ENCODE peak calls at places on chromosomes 2 and 18, in eight cellular contexts. R is stimulated activated CD8-positive, alpha-beta memory T cell treated with anti-CD3 and anti-CD28 coated beads, Interleukin-7, amount 100 ng/mL, for 48 hours; M is H54; V is iPS-NIHi11; D is ELR; G is AG08395; E is Daoy; I is activated CD8-positive, alpha-beta T cell treated with anti-CD3 and anti-CD28 coated beads for 36 hours. Q is an unnamed sample.

GRCh38 chr18:45014047-45014501 is 333.4 kb downstream of the SETBP1 start:
- DNase-seq in R (no peak), M (peak; percentile 7), V (peak; percentile 60), D (peak; percentile 52), G (peak; percentile 85), E (peak; percentile 81), I (no peak), Q (no peak)

GRCh38 chr2:159124931-159125467 is 156.6 kb downstream of the TANC1 start:
- DNase-seq in R (no peak), M (no peak), V (no peak), D (no peak), G (no peak), E (peak; percentile 28), I (no peak), Q (no peak)

GRCh38 chr2:172554352-172555271 is 1.3 kb upstream of the PDK1 start:
- DNase-seq in R (no peak), M (no peak), V (no peak), D (peak; percentile 25), G (no peak), E (peak; percentile 13), I (peak; percentile 39), Q (no peak)

GRCh38 chr2:43110442-43110871 is 115.9 kb downstream of the ZFP36L2 start:
- DNase-seq in R (no peak), M (no peak), V (no peak), D (peak; percentile 54), G (peak; percentile 81), E (peak; percentile 68), I (no peak), Q (no peak)

GRCh38 chr2:26606847-26607190 is 34.3 kb downstream of the CIB4 start:
- DNase-seq in R (no peak), M (no peak), V (peak; percentile 48), D (no peak), G (no peak), E (no peak), I (no peak), Q (no peak)

GRCh38 chr2:172859821-172860707 is 124.4 kb downstream of the RAPGEF4 start:
- DNase-seq in R (no peak), M (no peak), V (no peak), D (no peak), G (no peak), E (no peak), I (no peak), Q (no peak)

GRCh38 chr2:8457620-8458255 is 224.1 kb upstream of the ID2 start:
- DNase-seq in R (no peak), M (no peak), V (peak; percentile 41), D (no peak), G (no peak), E (no peak), I (peak; percentile 47), Q (no peak)

GRCh38 chr2:174606336-174606735 is 8.7 kb upstream of the WIPF1 start:
- DNase-seq in R (no peak), M (peak; percentile 13), V (no peak), D (peak; percentile 81), G (peak; percentile 85), E (peak; percentile 79), I (peak; percentile 73), Q (no peak)

GRCh38 chr2:63661076-63661475 is 72.3 kb downstream of the MDH1 start:
- DNase-seq in R (no peak), M (no peak), V (no peak), D (peak; percentile 90), G (peak; percentile 73), E (peak; percentile 31), I (no peak), Q (no peak)

GRCh38 chr2:172179045-172179742 is 76.5 kb upstream of the DLX2 start:
- DNase-seq in R (peak; percentile 21), M (peak; percentile 53), V (no peak), D (peak; percentile 87), G (peak; percentile 37), E (peak; percentile 89), I (peak; percentile 48), Q (no peak)

GRCh38 chr2:237500681-237501424 is 13.8 kb downstream of the MLPH start:
- DNase-seq in R (no peak), M (peak; percentile 94), V (no peak), D (peak; percentile 100), G (peak; percentile 96), E (peak; percentile 99), I (no peak), Q (no peak)

GRCh38 chr2:69767034-69767433 is 25.1 kb downstream of the ANXA4 start:
- DNase-seq in R (no peak), M (no peak), V (no peak), D (peak; percentile 64), G (peak; percentile 66), E (no peak), I (no peak), Q (no peak)

GRCh38 chr2:118112771-118113334 is 24.6 kb downstream of the INSIG2 start:
- DNase-seq in R (no peak), M (peak; percentile 20), V (no peak), D (peak; percentile 91), G (peak; percentile 53), E (peak; percentile 81), I (no peak), Q (no peak)

GRCh38 chr18:49869354-49869753 is 56.0 kb upstream of the ACAA2 start:
- DNase-seq in R (no peak), M (no peak), V (no peak), D (no peak), G (no peak), E (no peak), I (no peak), Q (no peak)

GRCh38 chr2:28210535-28210934 is 182.1 kb upstream of the FOSL2 start:
- DNase-seq in R (no peak), M (no peak), V (no peak), D (no peak), G (no peak), E (no peak), I (no peak), Q (no peak)